ENCODE peak calls at places on chromosomes 11 and 22, in six cellular contexts. J, T, W, O, S and V are unnamed samples.

GRCh38 chr11:112655386-112655785 is 305.8 kb upstream of the NCAM1 start:
- DNase-seq in J (peak; percentile 84), T (peak; percentile 2), W (no peak), O (no peak), S (peak; percentile 32), V (no peak)

GRCh38 chr22:43270314-43270908 is 72.8 kb downstream of the SCUBE1 start:
- DNase-seq in J (no peak), T (no peak), W (no peak), O (no peak), S (peak; percentile 56), V (no peak)

GRCh38 chr22:38298312-38299000 is 18.8 kb downstream of the CSNK1E start:
- DNase-seq in J (no peak), T (peak; percentile 88), W (no peak), O (peak; percentile 43), S (no peak), V (no peak)

GRCh38 chr11:117000039-117000740 is 98.0 kb downstream of the SIK3 start:
- DNase-seq in J (no peak), T (no peak), W (no peak), O (no peak), S (no peak), V (no peak)

GRCh38 chr11:14189874-14190273 is 169.1 kb downstream of the RRAS2 start:
- DNase-seq in J (peak; percentile 82), T (no peak), W (no peak), O (no peak), S (peak; percentile 19), V (no peak)

GRCh38 chr11:132222345-132222744 is 851.9 kb downstream of the NTM start:
- DNase-seq in J (no peak), T (no peak), W (no peak), O (no peak), S (no peak), V (no peak)

GRCh38 chr11:110000045-110000502 is 93.1 kb upstream of the ZC3H12C start:
- DNase-seq in J (no peak), T (peak; percentile 99), W (no peak), O (no peak), S (no peak), V (no peak)

GRCh38 chr22:29784451-29785361 is 17.5 kb downstream of the UQCR10 start:
- DNase-seq in J (no peak), T (peak; percentile 18), W (no peak), O (no peak), S (no peak), V (peak; percentile 82)

GRCh38 chr11:61516675-61517516 is 8.3 kb downstream of the LRRC10B start:
- DNase-seq in J (no peak), T (no peak), W (no peak), O (peak; percentile 63), S (no peak), V (no peak)

GRCh38 chr11:73839123-73839457 is 37.6 kb downstream of the COA4 start:
- DNase-seq in J (no peak), T (no peak), W (no peak), O (no peak), S (no peak), V (no peak)

GRCh38 chr11:46073632-46074031 is 47.6 kb downstream of the PHF21A start:
- DNase-seq in J (no peak), T (no peak), W (no peak), O (no peak), S (no peak), V (no peak)

GRCh38 chr11:106231591-106231990 is 154.1 kb downstream of the AASDHPPT start:
- DNase-seq in J (no peak), T (peak; percentile 13), W (no peak), O (no peak), S (no peak), V (no peak)

GRCh38 chr22:26979294-26979693 is 321.9 kb downstream of the MIAT start:
- DNase-seq in J (no peak), T (no peak), W (no peak), O (no peak), S (no peak), V (no peak)

GRCh38 chr11:58923300-58923788 is 15.9 kb upstream of the GLYATL1 start:
- DNase-seq in J (no peak), T (peak; percentile 46), W (peak; percentile 22), O (no peak), S (peak; percentile 21), V (no peak)

GRCh38 chr11:57792060-57792541 is 30.5 kb downstream of the CTNND1 start:
- DNase-seq in J (peak; percentile 80), T (peak; percentile 53), W (peak; percentile 39), O (peak; percentile 86), S (peak; percentile 71), V (peak; percentile 76)

GRCh38 chr11:75259711-75260110 is 19.1 kb downstream of the TPBGL start:
- DNase-seq in J (peak; percentile 55), T (no peak), W (no peak), O (no peak), S (peak; percentile 5), V (peak; percentile 19)

GRCh38 chr22:37431811-37432707 is 4.8 kb upstream of the ELFN2 start:
- DNase-seq in J (no peak), T (peak; percentile 99), W (no peak), O (no peak), S (no peak), V (no peak)

GRCh38 chr11:30586251-30587144 is at the start of gene MPPED2:
- DNase-seq in J (peak; percentile 77), T (no peak), W (peak; percentile 45), O (peak; percentile 17), S (peak; percentile 25), V (peak; percentile 60)

GRCh38 chr11:44104472-44105294 is 9.2 kb downstream of the EXT2 start:
- DNase-seq in J (no peak), T (no peak), W (no peak), O (no peak), S (no peak), V (no peak)

GRCh38 chr11:102911758-102912481 is 37.1 kb upstream of the MMP12 start:
- DNase-seq in J (no peak), T (no peak), W (no peak), O (no peak), S (no peak), V (no peak)

GRCh38 chr22:24728790-24729637 is 45.5 kb downstream of the PIWIL3 start:
- DNase-seq in J (no peak), T (peak; percentile 74), W (no peak), O (no peak), S (no peak), V (no peak)

GRCh38 chr11:46414899-46415298 is 23.3 kb upstream of the CHRM4 start:
- DNase-seq in J (no peak), T (no peak), W (no peak), O (no peak), S (no peak), V (no peak)

GRCh38 chr11:126363706-126364245 is 8.3 kb downstream of the ST3GAL4 start:
- DNase-seq in J (peak; percentile 64), T (no peak), W (no peak), O (no peak), S (no peak), V (peak; percentile 47)

GRCh38 chr11:126359431-126360048 is 4.1 kb downstream of the ST3GAL4 start:
- DNase-seq in J (peak; percentile 92), T (peak; percentile 37), W (peak; percentile 16), O (no peak), S (peak; percentile 57), V (no peak)

GRCh38 chr11:126362879-126363655 is 7.6 kb downstream of the ST3GAL4 start:
- DNase-seq in J (peak; percentile 55), T (no peak), W (no peak), O (no peak), S (no peak), V (no peak)

GRCh38 chr11:126360049-126360446 is 4.6 kb downstream of the ST3GAL4 start:
- DNase-seq in J (no peak), T (no peak), W (no peak), O (no peak), S (no peak), V (no peak)

GRCh38 chr11:126361400-126361799 is 5.9 kb downstream of the ST3GAL4 start:
- DNase-seq in J (peak; percentile 59), T (no peak), W (no peak), O (no peak), S (no peak), V (peak; percentile 35)
- H3K4me1 ChIP-seq in J (peaks cover 50% of the 10 kb centered on the region), T (peaks cover 12% of the 10 kb centered on the region), W (peaks cover 5% of the 10 kb centered on the region), O (peaks cover 1% of the 10 kb centered on the region), S (peaks cover 33% of the 10 kb centered on the region), V (peaks cover 11% of the 10 kb centered on the region)

DNA sequence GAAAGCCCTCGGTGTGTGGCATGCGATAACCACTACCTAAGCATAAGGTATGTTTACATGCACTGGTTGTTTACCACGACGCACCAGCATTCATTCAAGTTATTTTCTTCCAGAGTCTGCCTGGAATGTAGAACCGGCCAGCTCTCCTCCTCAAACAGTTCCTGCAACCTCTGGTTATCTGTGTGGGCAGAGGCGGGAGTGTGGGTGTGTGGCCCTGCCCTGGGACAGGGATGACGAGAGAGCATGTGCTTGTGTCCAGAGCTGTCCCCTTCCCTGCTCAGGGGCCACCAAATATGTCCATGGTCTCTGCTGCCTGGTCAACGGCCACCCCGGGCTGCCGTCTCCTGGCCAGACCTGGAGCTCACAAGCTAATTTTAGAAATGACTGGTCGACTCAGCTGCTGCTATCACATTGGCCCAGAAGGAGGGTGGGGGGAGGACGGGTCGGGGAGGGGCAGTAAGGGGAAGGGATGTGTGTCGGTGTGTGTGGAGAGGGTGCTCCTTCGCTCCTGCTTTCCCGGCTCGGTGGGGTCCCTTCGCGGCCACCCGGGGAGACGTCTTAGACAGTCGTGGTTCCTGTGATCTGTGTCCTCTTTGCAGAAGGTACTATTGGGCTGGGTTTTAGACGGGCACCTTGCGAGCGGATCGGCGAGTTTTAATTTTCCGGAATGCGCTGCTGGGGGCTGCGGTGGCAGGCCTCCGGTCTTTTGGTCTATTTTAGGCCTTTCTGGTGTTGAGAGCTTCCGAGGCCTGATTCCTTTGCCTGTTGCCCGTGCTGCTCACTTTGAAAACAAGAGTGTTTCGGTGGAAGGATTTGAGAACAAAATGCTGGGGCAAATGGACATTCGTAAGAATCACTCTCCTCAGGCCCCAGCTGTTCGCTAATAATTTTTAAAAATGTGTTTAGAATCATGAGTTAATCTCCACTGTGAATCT is at the start of gene MYO18B:
- DNase-seq in J (no peak), T (no peak), W (no peak), O (no peak), S (no peak), V (no peak)
- H3K4me3 ChIP-seq in J (no peak within 1 kb of the TSS), T (no peak within 1 kb of the TSS), W (no peak within 1 kb of the TSS), O (no peak within 1 kb of the TSS), S (no peak within 1 kb of the TSS), V (no peak within 1 kb of the TSS)

DNA sequence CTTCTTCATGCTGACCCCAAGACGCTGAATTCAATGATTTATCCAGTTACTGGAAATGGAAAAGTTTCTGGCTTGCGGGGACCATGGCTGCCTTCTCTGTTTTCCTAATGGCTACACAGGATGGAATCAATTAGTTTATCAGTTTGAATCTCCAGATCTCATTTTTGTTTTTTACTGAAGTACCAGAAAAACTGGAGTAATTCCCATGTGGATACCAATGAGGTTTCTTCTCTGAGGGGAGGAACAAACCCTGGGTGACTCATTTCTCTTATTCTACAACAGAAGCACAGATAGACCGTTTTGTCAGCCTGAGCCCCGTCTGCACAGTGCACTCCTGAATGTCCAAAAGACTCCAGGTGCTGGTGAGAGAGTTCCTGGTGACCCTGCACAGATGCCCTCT is 3.4 kb downstream of the ZNF195 start:
- DNase-seq in J (no peak), T (no peak), W (no peak), O (no peak), S (no peak), V (no peak)
- H3K9me3 ChIP-seq in J (no peaks in the 10 kb centered on the region), T (peaks cover 19% of the 10 kb centered on the region), W (no peaks in the 10 kb centered on the region), O (no peaks in the 10 kb centered on the region), S (no peaks in the 10 kb centered on the region), V (no peaks in the 10 kb centered on the region)

DNA sequence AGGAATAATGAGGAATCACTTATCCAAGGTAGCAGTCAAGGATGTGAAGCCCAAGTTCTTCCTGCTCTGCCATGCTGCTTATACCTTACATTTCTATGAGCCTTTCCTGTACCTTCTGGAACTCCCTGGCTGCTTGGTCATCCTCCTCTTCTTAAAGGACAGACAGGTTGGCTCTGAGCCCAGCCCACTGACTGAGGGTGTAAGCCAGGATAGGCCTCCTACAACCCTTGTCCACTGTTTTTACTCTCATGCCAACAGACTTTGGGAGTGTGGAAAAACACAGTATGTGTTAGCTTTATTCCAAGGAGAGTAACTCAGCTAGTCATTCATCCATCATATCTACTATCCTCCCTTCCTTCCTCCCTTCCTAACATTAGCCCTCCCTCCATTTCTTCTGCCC is 47.5 kb downstream of the IRAG1 start:
- DNase-seq in J (no peak), T (no peak), W (no peak), O (no peak), S (no peak), V (no peak)
- H3K4me1 ChIP-seq in J (peaks cover 64% of the 10 kb centered on the region), T (peaks cover 24% of the 10 kb centered on the region), W (no peaks in the 10 kb centered on the region), O (no peaks in the 10 kb centered on the region), S (peaks cover 10% of the 10 kb centered on the region), V (no peaks in the 10 kb centered on the region)